ENCODE peak calls at places on chromosomes 12 and 14, in four cellular contexts. S, L, I and V are unnamed samples.

GRCh38 chr12:124240493-124240892 is 54.4 kb upstream of the RFLNA start:
- DNase-seq in S (no peak), L (no peak), I (no peak), V (no peak)

GRCh38 chr14:54713364-54713763 is 146.4 kb downstream of the SAMD4A start:
- DNase-seq in S (no peak), L (no peak), I (no peak), V (no peak)

GRCh38 chr14:50452979-50453705 is 56.5 kb upstream of the CDKL1 start:
- DNase-seq in S (no peak), L (peak), I (no peak), V (no peak)

GRCh38 chr14:96158735-96159134 is 45.9 kb upstream of the BDKRB2 start:
- DNase-seq in S (no peak), L (no peak), I (no peak), V (no peak)

GRCh38 chr14:104598461-104599273 is 5.9 kb downstream of the TMEM179 start:
- DNase-seq in S (no peak), L (no peak), I (peak), V (no peak)

GRCh38 chr14:31118892-31119291 is 88.7 kb downstream of the HECTD1 start:
- DNase-seq in S (no peak), L (no peak), I (no peak), V (no peak)

GRCh38 chr12:116876151-116876869 is 4.9 kb downstream of the HRK start:
- DNase-seq in S (no peak), L (no peak), I (no peak), V (no peak)

GRCh38 chr12:95322335-95322734 is 104.7 kb downstream of the VEZT start:
- DNase-seq in S (no peak), L (no peak), I (no peak), V (no peak)

GRCh38 chr14:65225299-65226159 is 123.2 kb upstream of the MAX start:
- DNase-seq in S (no peak), L (peak), I (no peak), V (no peak)